ENCODE peak calls at places on chromosomes 1 and 21, in five cellular contexts. N is neural crest cell, W is cardiac muscle cell, T is A549, C is sigmoid colon. Z is an unnamed sample.
A peak's percentile ranks its signal among the peaks of the same experiment; 100 is the strongest.

GRCh38 chr1:11525151-11525505 is 46.2 kb downstream of the DISP3 start:
- DNase-seq in T (no peak), W (no peak), C (peak; percentile 22), N (no peak), Z (no peak)

GRCh38 chr1:110385369-110385768 is 5.5 kb downstream of the SLC16A4 start:
- DNase-seq in T (no peak), W (no peak), N (no peak), C (no peak), Z (no peak)

GRCh38 chr1:59184506-59184905 is 112.4 kb upstream of the FGGY start:
- DNase-seq in N (no peak), T (no peak), W (no peak), C (no peak), Z (no peak)

GRCh38 chr1:200231787-200232222 is 178.0 kb downstream of the ZNF281 start:
- DNase-seq in T (no peak), W (no peak), C (no peak), N (no peak), Z (no peak)

GRCh38 chr1:27891196-27891889 is 19.0 kb downstream of the THEMIS2 start:
- DNase-seq in C (peak; percentile 62), W (no peak), T (no peak), N (no peak), Z (peak; percentile 51)

GRCh38 chr1:36224537-36225297 is 474 bp downstream of the THRAP3 start:
- DNase-seq in W (peak; percentile 91), C (peak; percentile 92), T (peak; percentile 92), N (peak; percentile 67), Z (no peak)

GRCh38 chr1:95653598-95653997 is 419.6 kb downstream of the RWDD3 start:
- DNase-seq in W (no peak), C (no peak), T (no peak), N (no peak), Z (no peak)

GRCh38 chr1:108502624-108503023 is 52.5 kb downstream of the NBPF6 start:
- DNase-seq in C (no peak), T (no peak), N (no peak), W (peak; percentile 15), Z (no peak)

GRCh38 chr21:25670726-25671125 is 31.7 kb downstream of the JAM2 start:
- DNase-seq in N (no peak), W (peak; percentile 60), C (no peak), T (no peak), Z (no peak)

GRCh38 chr1:62391369-62391971 is 45.4 kb upstream of the USP1 start:
- DNase-seq in T (no peak), W (peak; percentile 12), N (peak; percentile 36), C (no peak), Z (peak; percentile 58)

GRCh38 chr1:110696818-110697217 is 22.1 kb upstream of the KCNA3 start:
- DNase-seq in N (no peak), C (no peak), W (no peak), T (no peak), Z (no peak)

GRCh38 chr21:43654806-43655489 is 4.3 kb downstream of the HSF2BP start:
- DNase-seq in W (no peak), N (no peak), T (no peak), C (no peak), Z (no peak)

GRCh38 chr1:100305954-100306353 is 39.9 kb downstream of the RTCA start:
- DNase-seq in W (no peak), T (no peak), N (no peak), C (no peak), Z (no peak)

GRCh38 chr1:22217811-22218460 is 75.0 kb upstream of the WNT4 start:
- DNase-seq in W (no peak), N (no peak), T (no peak), C (peak; percentile 55), Z (no peak)

DNA sequence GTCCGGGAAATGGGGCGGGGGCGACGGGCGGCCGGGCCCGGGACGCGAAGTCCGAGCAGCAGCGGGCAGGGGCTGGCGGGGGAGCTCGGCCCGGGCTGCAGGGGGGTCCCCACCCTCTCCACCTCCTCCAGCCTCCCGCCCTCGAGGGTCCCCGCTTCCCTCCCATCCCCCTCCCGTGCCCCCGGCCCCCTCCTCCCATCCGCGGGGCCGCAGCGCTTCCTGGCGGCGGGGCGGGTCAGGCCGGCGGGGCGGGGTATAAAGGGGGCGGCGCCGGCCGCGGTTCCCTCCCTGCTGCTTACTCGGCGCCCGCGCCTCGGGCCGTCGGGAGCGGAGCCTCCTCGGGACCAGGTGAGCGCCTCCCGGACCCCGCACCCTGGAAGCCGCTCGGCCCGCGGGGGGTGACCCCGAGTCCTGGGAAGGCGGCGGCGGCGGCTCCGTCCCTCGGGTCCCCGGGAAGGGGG is at the start of gene COL6A2:
- DNase-seq in C (peak; percentile 91), N (peak; percentile 55), W (peak; percentile 77), T (peak; percentile 53), Z (peak; percentile 67)
- TF ChIP-seq CTCF in C (no peak), N (peak; percentile 43), W (peak; percentile 31), T (no peak), Z (peak; percentile 42)

DNA sequence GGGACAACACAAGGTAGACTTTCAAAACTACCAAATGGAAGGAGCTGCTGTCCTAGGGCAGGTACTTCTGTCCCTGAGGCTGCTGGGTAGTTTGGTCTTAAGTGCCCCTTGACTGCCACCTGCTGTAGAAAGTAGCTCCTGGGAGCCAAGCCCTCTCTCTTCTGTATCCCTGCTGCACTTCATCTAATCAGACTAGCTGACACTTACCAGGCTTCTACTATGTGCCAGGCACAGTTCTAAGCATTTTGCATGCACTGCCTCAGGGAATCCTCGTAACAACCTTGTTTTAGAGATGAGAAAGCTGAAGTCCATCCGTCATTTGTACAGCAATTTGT is 15.9 kb upstream of the SRSF4 start:
- DNase-seq in T (peak; percentile 21), C (peak; percentile 69), N (no peak), W (peak; percentile 45), Z (peak; percentile 61)
- TF ChIP-seq CTCF in T (peak; percentile 35), C (peak; percentile 36), N (peak; percentile 56), W (peak; percentile 43), Z (peak; percentile 38)

DNA sequence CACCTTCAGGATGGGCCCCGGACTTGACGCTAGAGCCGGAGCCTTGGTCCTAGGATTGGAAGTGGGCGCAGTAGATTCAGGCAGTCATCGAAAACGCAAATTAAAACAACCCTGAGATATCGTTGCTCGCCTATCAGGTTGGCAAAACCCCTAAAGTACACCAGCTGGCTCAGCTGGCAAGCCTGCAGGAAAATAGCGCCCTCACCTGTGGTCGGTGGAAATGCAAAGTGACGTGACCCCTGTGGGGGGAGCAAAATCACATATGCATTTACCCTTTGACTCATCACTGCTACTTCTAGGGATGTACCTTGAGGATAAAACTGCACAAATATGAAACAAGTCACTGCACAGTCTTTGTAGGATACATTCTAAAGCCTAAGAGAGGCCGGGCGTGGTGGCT is 170.3 kb upstream of the TMEM51 start:
- DNase-seq in W (no peak), N (no peak), C (no peak), T (no peak), Z (no peak)
- TF ChIP-seq CTCF in W (no peak), N (no peak), C (no peak), T (no peak), Z (peak; percentile 6)

DNA sequence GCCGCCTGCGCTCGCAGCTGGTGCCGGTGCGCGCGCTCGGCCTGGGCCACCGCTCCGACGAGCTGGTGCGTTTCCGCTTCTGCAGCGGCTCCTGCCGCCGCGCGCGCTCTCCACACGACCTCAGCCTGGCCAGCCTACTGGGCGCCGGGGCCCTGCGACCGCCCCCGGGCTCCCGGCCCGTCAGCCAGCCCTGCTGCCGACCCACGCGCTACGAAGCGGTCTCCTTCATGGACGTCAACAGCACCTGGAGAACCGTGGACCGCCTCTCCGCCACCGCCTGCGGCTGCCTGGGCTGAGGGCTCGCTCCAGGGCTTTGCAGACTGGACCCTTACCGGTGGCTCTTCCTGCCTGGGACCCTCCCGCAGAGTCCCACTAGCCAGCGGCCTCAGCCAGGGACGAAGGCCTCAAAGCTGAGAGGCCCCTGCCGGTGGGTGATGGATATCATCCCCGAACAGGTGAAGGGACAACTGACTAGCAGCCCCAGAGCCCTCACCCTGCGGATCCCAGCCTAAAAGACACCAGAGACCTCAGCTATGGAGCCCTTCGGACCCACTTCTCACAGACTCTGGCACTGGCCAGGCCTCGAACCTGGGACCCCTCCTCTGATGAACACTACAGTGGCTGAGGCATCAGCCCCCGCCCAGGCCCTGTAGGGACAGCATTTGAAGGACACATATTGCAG is 3.0 kb downstream of the ARTN start:
- DNase-seq in C (peak; percentile 65), W (peak; percentile 38), N (peak; percentile 34), T (no peak), Z (peak; percentile 27)
- TF ChIP-seq CTCF in C (no peak), W (no peak), N (peak; percentile 42), T (no peak), Z (no peak)

GRCh38 chr1:233972951-233973635 is 68.6 kb downstream of the SLC35F3 start:
- DNase-seq in W (no peak), N (no peak), T (peak; percentile 29), C (no peak), Z (no peak)
- TF ChIP-seq CTCF in W (no peak), N (no peak), T (no peak), C (no peak), Z (no peak)

DNA sequence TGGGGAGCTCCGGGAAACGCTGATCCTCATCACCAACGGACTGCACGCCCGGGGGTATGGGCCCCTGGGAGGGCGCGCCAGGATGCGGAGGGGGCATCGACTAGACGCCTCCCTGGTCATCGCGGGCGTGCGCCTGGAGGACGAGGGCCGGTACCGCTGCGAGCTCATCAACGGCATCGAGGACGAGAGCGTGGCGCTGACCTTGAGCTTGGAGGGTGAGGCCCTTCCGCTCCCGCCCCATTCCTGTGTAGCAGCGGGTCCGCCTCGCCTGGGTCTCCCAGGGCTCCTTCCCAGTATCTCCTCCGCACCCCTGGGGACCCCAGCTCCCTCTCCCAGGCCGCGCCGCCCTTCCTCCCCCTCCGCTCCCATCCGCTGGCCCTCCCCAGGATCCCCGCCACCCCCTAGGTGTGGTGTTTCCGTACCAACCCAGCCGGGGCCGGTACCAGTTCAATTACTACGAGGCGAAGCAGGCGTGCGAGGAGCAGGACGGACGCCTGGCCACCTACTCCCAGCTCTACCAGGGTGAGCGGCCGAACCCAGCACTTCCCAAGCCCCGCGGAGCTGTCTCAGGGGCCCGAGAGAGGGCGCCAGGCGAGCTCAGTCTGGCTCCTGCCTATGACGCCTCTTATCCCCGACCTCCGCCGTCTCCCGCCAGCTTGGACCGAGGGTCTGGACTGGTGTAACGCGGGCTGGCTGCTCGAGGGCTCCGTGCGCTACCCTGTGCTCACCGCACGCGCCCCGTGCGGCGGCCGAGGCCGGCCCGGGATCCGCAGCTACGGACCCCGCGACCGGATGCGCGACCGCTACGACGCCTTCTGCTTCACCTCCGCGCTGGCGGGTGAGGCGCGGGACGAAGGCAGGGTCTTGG is 5.0 kb downstream of the HAPLN2 start:
- DNase-seq in N (peak; percentile 65), T (peak; percentile 61), W (peak; percentile 59), C (peak; percentile 79), Z (peak; percentile 58)
- TF ChIP-seq CTCF in N (peak; percentile 52), T (peak; percentile 51), W (peak; percentile 49), C (no peak), Z (peak; percentile 40)

GRCh38 chr1:188665477-188665876 is 1812.2 kb downstream of the BRINP3 start:
- DNase-seq in C (no peak), T (no peak), W (no peak), N (no peak), Z (no peak)

DNA sequence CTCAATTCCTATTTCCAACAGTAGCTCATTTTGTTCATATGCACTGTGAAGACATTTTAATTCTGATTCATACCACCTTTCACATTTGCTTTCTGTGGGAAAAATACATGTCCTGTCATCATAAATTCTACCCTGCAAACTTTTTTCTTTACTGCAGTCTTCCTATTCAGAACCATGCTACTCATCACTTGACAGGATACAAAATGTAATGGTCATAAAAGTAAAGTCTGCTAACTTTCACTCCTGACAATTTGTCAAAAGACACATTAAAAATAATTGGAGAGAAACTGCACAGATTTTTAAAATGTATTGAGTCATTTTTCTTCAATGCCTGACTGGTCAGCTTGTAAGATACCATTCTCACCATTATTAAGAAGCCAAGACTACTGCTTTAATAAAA is 1817.1 kb downstream of the BRINP3 start:
- DNase-seq in C (no peak), N (no peak), T (no peak), W (no peak), Z (no peak)
- TF ChIP-seq CTCF in C (no peak), N (no peak), T (no peak), W (no peak), Z (no peak)

Z was measured in activated CD8-positive, alpha-beta T cell treated with anti-CD3 and anti-CD28 coated beads for 36 hours.